ENCODE peak calls at places on chromosomes 6 and 20, in ten cellular contexts. J is activated T-cell treated with anti-CD3 and anti-CD28 coated beads, Interleukin-2, amount 50 U/mL, for 24 hours; M is mucosa of gallbladder; Q is AG08396; T is iris pigment epithelial cell; E is HTR-8/SVneo; D is stimulated activated CD4-positive, alpha-beta T cell treated with anti-CD3 and anti-CD28 coated beads, Interleukin-12 subunit alpha, Interleukin-12 subunit beta, amount 100 ng/mL, for 4 hours; X is stimulated activated CD8-positive, alpha-beta memory T cell treated with anti-CD3 and anti-CD28 coated beads, Interleukin-15, amount 100 ng/mL, for 4 hours; A is fibroblast of mammary gland; K is D721Med. L is an unnamed sample.

GRCh38 chr6:32148722-32149576 is 2.8 kb downstream of the PRRT1 start:
- DNase-seq in J (peak; percentile 86), M (peak; percentile 77), Q (no peak), T (peak; percentile 52), E (no peak), D (peak; percentile 60), X (peak; percentile 40), A (no peak), K (no peak), L (peak; percentile 34)

GRCh38 chr20:56433221-56433879 is 21.3 kb downstream of the CASS4 start:
- DNase-seq in J (peak; percentile 15), M (no peak), Q (peak; percentile 29), T (no peak), E (no peak), D (no peak), X (no peak), A (peak; percentile 22), K (no peak), L (no peak)

GRCh38 chr20:10637062-10637559 is 36.7 kb downstream of the JAG1 start:
- DNase-seq in J (no peak), M (no peak), Q (peak; percentile 47), T (peak; percentile 74), E (no peak), D (no peak), X (no peak), A (peak; percentile 75), K (no peak), L (no peak)

GRCh38 chr6:7050911-7051779 is 56.6 kb upstream of the RREB1 start:
- DNase-seq in J (peak; percentile 52), M (peak; percentile 47), Q (peak; percentile 62), T (peak; percentile 91), E (peak; percentile 23), D (peak; percentile 29), X (no peak), A (peak; percentile 90), K (no peak), L (peak; percentile 21)

GRCh38 chr6:129749749-129750120 is 39.8 kb upstream of the ARHGAP18 start:
- DNase-seq in J (no peak), M (no peak), Q (no peak), T (peak; percentile 91), E (peak; percentile 20), D (no peak), X (no peak), A (peak; percentile 91), K (no peak), L (no peak)

GRCh38 chr20:63520594-63520938 is at the start of gene PPDPF:
- DNase-seq in J (peak; percentile 92), M (peak; percentile 85), Q (peak; percentile 100), T (peak; percentile 76), E (peak; percentile 99), D (peak; percentile 87), X (peak; percentile 78), A (peak; percentile 66), K (peak; percentile 99), L (peak; percentile 82)

GRCh38 chr6:89044988-89045387 is 35.6 kb upstream of the PNRC1 start:
- DNase-seq in J (no peak), M (no peak), Q (no peak), T (no peak), E (no peak), D (no peak), X (no peak), A (no peak), K (no peak), L (no peak)

GRCh38 chr6:126661646-126662045 is 321.7 kb downstream of the CENPW start:
- DNase-seq in J (no peak), M (no peak), Q (peak; percentile 53), T (peak; percentile 56), E (no peak), D (no peak), X (no peak), A (peak; percentile 92), K (no peak), L (no peak)

GRCh38 chr20:9103955-9104354 is 35.1 kb downstream of the PLCB4 start:
- DNase-seq in J (no peak), M (no peak), Q (no peak), T (no peak), E (peak; percentile 15), D (no peak), X (no peak), A (peak; percentile 23), K (no peak), L (no peak)

GRCh38 chr6:43733471-43734293 is 36.3 kb upstream of the VEGFA start:
- DNase-seq in J (peak; percentile 54), M (no peak), Q (no peak), T (no peak), E (no peak), D (no peak), X (peak; percentile 21), A (no peak), K (no peak), L (no peak)

GRCh38 chr6:90375681-90376439 is 79.2 kb upstream of the BACH2 start:
- DNase-seq in J (no peak), M (no peak), Q (peak; percentile 39), T (peak; percentile 54), E (no peak), D (no peak), X (no peak), A (peak; percentile 90), K (no peak), L (peak; percentile 20)

GRCh38 chr6:56497691-56498090 is 145.0 kb downstream of the DST start:
- DNase-seq in J (no peak), M (no peak), Q (no peak), T (no peak), E (no peak), D (no peak), X (no peak), A (no peak), K (no peak), L (no peak)

GRCh38 chr6:164152611-164153010 is 738.1 kb downstream of the QKI start:
- DNase-seq in J (no peak), M (no peak), Q (no peak), T (no peak), E (no peak), D (no peak), X (no peak), A (no peak), K (no peak), L (peak; percentile 32)

GRCh38 chr6:152697634-152698033 is at the start of gene MYCT1:
- DNase-seq in J (no peak), M (no peak), Q (no peak), T (peak; percentile 35), E (no peak), D (no peak), X (no peak), A (no peak), K (no peak), L (no peak)

GRCh38 chr6:37717836-37718251 is 20.2 kb upstream of the MDGA1 start:
- DNase-seq in J (no peak), M (no peak), Q (peak; percentile 46), T (peak; percentile 84), E (no peak), D (no peak), X (no peak), A (peak; percentile 42), K (no peak), L (no peak)

GRCh38 chr20:3133156-3133555 is 26.5 kb downstream of the FASTKD5 start:
- DNase-seq in J (no peak), M (no peak), Q (no peak), T (peak; percentile 59), E (no peak), D (no peak), X (no peak), A (no peak), K (no peak), L (no peak)

GRCh38 chr20:47784599-47785320 is 521 bp downstream of the SULF2 start:
- DNase-seq in J (no peak), M (peak; percentile 17), Q (peak; percentile 37), T (peak; percentile 38), E (peak; percentile 77), D (no peak), X (no peak), A (peak; percentile 32), K (no peak), L (peak; percentile 25)

GRCh38 chr20:57598491-57598890 is 21.7 kb downstream of the ZBP1 start:
- DNase-seq in J (no peak), M (no peak), Q (no peak), T (no peak), E (no peak), D (no peak), X (no peak), A (no peak), K (no peak), L (no peak)

GRCh38 chr6:47047479-47048411 is 5.6 kb upstream of the ADGRF1 start:
- DNase-seq in J (no peak), M (peak; percentile 76), Q (peak; percentile 46), T (peak; percentile 78), E (peak; percentile 70), D (no peak), X (no peak), A (peak; percentile 76), K (no peak), L (peak; percentile 66)

GRCh38 chr6:166258854-166259276 is 49.3 kb downstream of the PRR18 start:
- DNase-seq in J (no peak), M (peak; percentile 29), Q (no peak), T (no peak), E (no peak), D (no peak), X (no peak), A (no peak), K (no peak), L (no peak)

GRCh38 chr6:157644043-157644810 is 178.8 kb upstream of the SNX9 start:
- DNase-seq in J (peak; percentile 54), M (no peak), Q (peak; percentile 49), T (no peak), E (peak; percentile 21), D (peak; percentile 39), X (peak; percentile 3), A (no peak), K (no peak), L (no peak)

L was measured in prostate gland.